ENCODE peak calls at places on chromosomes 4 and X, in ten cellular contexts. One of them, this sample, is unnamed.
A peak's percentile ranks its signal among the peaks of the same experiment; 100 is the strongest.

GRCh38 chrX:104539081-104539480 is 26.9 kb upstream of the IL1RAPL2 start:
- DNase-seq in AG08396: no peak
- DNase-seq in T-helper 9 cell: no peak
- DNase-seq in activated naive CD4-positive, alpha-beta T cell treated with anti-CD3 and anti-CD28 coated beads, Interleukin-2, amount 10 ng/mL, durations not matched to agents 7 days and 5 days: no peak
- DNase-seq in stromal cell of bone marrow: no peak
- DNase-seq in Right ventricle myocardium superior: no peak
- DNase-seq in iris pigment epithelial cell: no peak
- DNase-seq in NCI-H1105 treated with DMSO at 0.1 percent for 48 hours: no peak
- DNase-seq in lung microvascular endothelial cell: no peak
- DNase-seq in osteocyte: no peak
- DNase-seq in this sample: no peak

GRCh38 chr4:157303471-157303960 is 83.0 kb downstream of the GRIA2 start:
- DNase-seq in AG08396: no peak
- DNase-seq in T-helper 9 cell: no peak
- DNase-seq in activated naive CD4-positive, alpha-beta T cell treated with anti-CD3 and anti-CD28 coated beads, Interleukin-2, amount 10 ng/mL, durations not matched to agents 7 days and 5 days: no peak
- DNase-seq in stromal cell of bone marrow: no peak
- DNase-seq in Right ventricle myocardium superior: no peak
- DNase-seq in iris pigment epithelial cell: no peak
- DNase-seq in NCI-H1105 treated with DMSO at 0.1 percent for 48 hours: no peak
- DNase-seq in lung microvascular endothelial cell: no peak
- DNase-seq in osteocyte: no peak
- DNase-seq in this sample: no peak

GRCh38 chrX:41116948-41117347 is 31.7 kb downstream of the USP9X start:
- DNase-seq in AG08396: no peak
- DNase-seq in T-helper 9 cell: no peak
- DNase-seq in activated naive CD4-positive, alpha-beta T cell treated with anti-CD3 and anti-CD28 coated beads, Interleukin-2, amount 10 ng/mL, durations not matched to agents 7 days and 5 days: no peak
- DNase-seq in stromal cell of bone marrow: no peak
- DNase-seq in Right ventricle myocardium superior: no peak
- DNase-seq in iris pigment epithelial cell: peak; percentile 15
- DNase-seq in NCI-H1105 treated with DMSO at 0.1 percent for 48 hours: no peak
- DNase-seq in lung microvascular endothelial cell: peak; percentile 13
- DNase-seq in osteocyte: no peak
- DNase-seq in this sample: no peak

GRCh38 chr4:156495109-156495508 is 476.5 kb downstream of the PDGFC start:
- DNase-seq in AG08396: no peak
- DNase-seq in T-helper 9 cell: no peak
- DNase-seq in activated naive CD4-positive, alpha-beta T cell treated with anti-CD3 and anti-CD28 coated beads, Interleukin-2, amount 10 ng/mL, durations not matched to agents 7 days and 5 days: no peak
- DNase-seq in stromal cell of bone marrow: no peak
- DNase-seq in Right ventricle myocardium superior: no peak
- DNase-seq in iris pigment epithelial cell: no peak
- DNase-seq in NCI-H1105 treated with DMSO at 0.1 percent for 48 hours: no peak
- DNase-seq in lung microvascular endothelial cell: no peak
- DNase-seq in osteocyte: no peak
- DNase-seq in this sample: no peak

GRCh38 chrX:82134378-82134777 is 932.5 kb downstream of the SH3BGRL start:
- DNase-seq in AG08396: no peak
- DNase-seq in T-helper 9 cell: no peak
- DNase-seq in activated naive CD4-positive, alpha-beta T cell treated with anti-CD3 and anti-CD28 coated beads, Interleukin-2, amount 10 ng/mL, durations not matched to agents 7 days and 5 days: peak; percentile 20
- DNase-seq in stromal cell of bone marrow: no peak
- DNase-seq in Right ventricle myocardium superior: no peak
- DNase-seq in iris pigment epithelial cell: no peak
- DNase-seq in NCI-H1105 treated with DMSO at 0.1 percent for 48 hours: no peak
- DNase-seq in lung microvascular endothelial cell: no peak
- DNase-seq in osteocyte: no peak
- DNase-seq in this sample: no peak

GRCh38 chr4:103010827-103011226 is 8.7 kb downstream of the SLC9B1 start:
- DNase-seq in AG08396: no peak
- DNase-seq in T-helper 9 cell: no peak
- DNase-seq in activated naive CD4-positive, alpha-beta T cell treated with anti-CD3 and anti-CD28 coated beads, Interleukin-2, amount 10 ng/mL, durations not matched to agents 7 days and 5 days: no peak
- DNase-seq in stromal cell of bone marrow: no peak
- DNase-seq in Right ventricle myocardium superior: no peak
- DNase-seq in iris pigment epithelial cell: no peak
- DNase-seq in NCI-H1105 treated with DMSO at 0.1 percent for 48 hours: no peak
- DNase-seq in lung microvascular endothelial cell: no peak
- DNase-seq in osteocyte: no peak
- DNase-seq in this sample: no peak

GRCh38 chr4:5142726-5143125 is 91.4 kb downstream of the STK32B start:
- DNase-seq in AG08396: peak; percentile 38
- DNase-seq in T-helper 9 cell: no peak
- DNase-seq in activated naive CD4-positive, alpha-beta T cell treated with anti-CD3 and anti-CD28 coated beads, Interleukin-2, amount 10 ng/mL, durations not matched to agents 7 days and 5 days: no peak
- DNase-seq in stromal cell of bone marrow: peak; percentile 28
- DNase-seq in Right ventricle myocardium superior: no peak
- DNase-seq in iris pigment epithelial cell: peak; percentile 67
- DNase-seq in NCI-H1105 treated with DMSO at 0.1 percent for 48 hours: no peak
- DNase-seq in lung microvascular endothelial cell: peak; percentile 72
- DNase-seq in osteocyte: peak; percentile 48
- DNase-seq in this sample: no peak

GRCh38 chrX:154091678-154092077 is 5.8 kb downstream of the MECP2 start:
- DNase-seq in AG08396: no peak
- DNase-seq in T-helper 9 cell: no peak
- DNase-seq in activated naive CD4-positive, alpha-beta T cell treated with anti-CD3 and anti-CD28 coated beads, Interleukin-2, amount 10 ng/mL, durations not matched to agents 7 days and 5 days: no peak
- DNase-seq in stromal cell of bone marrow: no peak
- DNase-seq in Right ventricle myocardium superior: no peak
- DNase-seq in iris pigment epithelial cell: no peak
- DNase-seq in NCI-H1105 treated with DMSO at 0.1 percent for 48 hours: no peak
- DNase-seq in lung microvascular endothelial cell: no peak
- DNase-seq in osteocyte: no peak
- DNase-seq in this sample: no peak

This sample was measured in omental fat pad.